ENCODE peak calls at places on chromosomes 1 and 21, in eight cellular contexts. H is RWPE1, G is right lobe of liver, K is uterus, N is cardiac muscle cell, R is left lung, Y is thoracic aorta, M is adrenal gland. O is an unnamed sample.

GRCh38 chr1:162847839-162848453 is 13.0 kb downstream of the CCDC190 start:
- DNase-seq in H (peak), G (peak), K (peak), N (peak), R (peak), Y (peak), M (peak), O (peak)

GRCh38 chr1:94713472-94714141 is 106.5 kb upstream of the SLC44A3 start:
- DNase-seq in H (peak), G (peak), K (peak), N (peak), R (peak), Y (peak), M (peak), O (peak)

GRCh38 chr1:184228558-184228957 is 158.3 kb upstream of the C1orf21 start:
- DNase-seq in H (no peak), G (no peak), K (no peak), N (no peak), R (no peak), Y (no peak), M (no peak), O (no peak)

GRCh38 chr1:53121319-53122172 is 20.9 kb downstream of the SLC1A7 start:
- DNase-seq in H (no peak), G (no peak), K (peak), N (peak), R (no peak), Y (no peak), M (no peak), O (no peak)

GRCh38 chr21:42093991-42094417 is 22.9 kb downstream of the UMODL1 start:
- DNase-seq in H (peak), G (no peak), K (peak), N (peak), R (no peak), Y (peak), M (no peak), O (no peak)

GRCh38 chr1:100767176-100767876 is 47.8 kb downstream of the VCAM1 start:
- DNase-seq in H (no peak), G (no peak), K (no peak), N (no peak), R (no peak), Y (no peak), M (no peak), O (no peak)

GRCh38 chr1:29638281-29638680 is 402.0 kb downstream of the PTPRU start:
- DNase-seq in H (no peak), G (no peak), K (no peak), N (no peak), R (no peak), Y (no peak), M (peak), O (no peak)

GRCh38 chr1:222394224-222394623 is 153.7 kb downstream of the HHIPL2 start:
- DNase-seq in H (no peak), G (no peak), K (no peak), N (no peak), R (no peak), Y (no peak), M (no peak), O (no peak)

GRCh38 chr1:162708286-162708685 is 76.0 kb downstream of the DDR2 start:
- DNase-seq in H (no peak), G (no peak), K (no peak), N (no peak), R (no peak), Y (no peak), M (no peak), O (no peak)

GRCh38 chr1:228935198-228935663 is 200.0 kb downstream of the RHOU start:
- DNase-seq in H (no peak), G (peak), K (no peak), N (no peak), R (no peak), Y (no peak), M (no peak), O (no peak)

GRCh38 chr1:228958121-228958520 is 222.8 kb downstream of the RHOU start:
- DNase-seq in H (no peak), G (no peak), K (no peak), N (peak), R (no peak), Y (no peak), M (no peak), O (no peak)

GRCh38 chr21:44089001-44089911 is 17.9 kb upstream of the PWP2 start:
- DNase-seq in H (no peak), G (peak), K (no peak), N (no peak), R (no peak), Y (no peak), M (peak), O (peak)

GRCh38 chr1:217482356-217483102 is 148.4 kb downstream of the GPATCH2 start:
- DNase-seq in H (peak), G (no peak), K (no peak), N (peak), R (no peak), Y (no peak), M (no peak), O (no peak)

GRCh38 chr1:109279615-109280278 is 3.2 kb downstream of the PSRC1 start:
- DNase-seq in H (no peak), G (no peak), K (no peak), N (peak), R (no peak), Y (no peak), M (no peak), O (no peak)

GRCh38 chr1:109274533-109275476 is 8.1 kb downstream of the PSRC1 start:
- DNase-seq in H (peak), G (peak), K (peak), N (no peak), R (peak), Y (no peak), M (peak), O (peak)

GRCh38 chr1:109280768-109281356 is 2.1 kb downstream of the PSRC1 start:
- DNase-seq in H (no peak), G (no peak), K (no peak), N (no peak), R (no peak), Y (no peak), M (no peak), O (peak)

GRCh38 chr1:109275706-109276345 is 7.1 kb downstream of the PSRC1 start:
- DNase-seq in H (no peak), G (no peak), K (no peak), N (no peak), R (peak), Y (no peak), M (no peak), O (no peak)

GRCh38 chr1:109277434-109278204 is 5.3 kb downstream of the PSRC1 start:
- DNase-seq in H (peak), G (peak), K (peak), N (peak), R (peak), Y (peak), M (peak), O (peak)
- H3K27ac ChIP-seq in H (peak), G (no peak), K (no peak), N (no peak), R (peak), Y (no peak), M (no peak), O (peak)

DNA sequence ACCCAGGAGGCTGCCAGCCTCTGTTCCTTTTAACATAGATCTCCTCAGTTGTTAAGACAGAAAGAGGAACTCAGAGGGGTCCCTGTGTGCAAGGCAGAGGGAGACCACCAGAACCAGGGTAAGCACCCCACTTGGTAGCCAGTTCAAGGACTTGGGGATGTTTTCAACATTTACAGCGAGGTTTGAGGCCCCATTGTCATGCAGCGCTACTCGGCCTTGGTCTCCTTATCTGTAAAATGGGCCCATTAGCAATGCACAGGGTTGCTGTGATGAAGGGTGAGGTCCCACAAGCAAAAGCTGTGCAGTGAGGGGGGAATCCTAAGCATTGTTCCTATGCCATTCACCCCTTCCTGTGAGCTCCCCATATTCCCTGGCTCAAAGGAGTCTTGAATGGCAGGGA is 4.2 kb downstream of the SIM2 start:
- DNase-seq in H (no peak), G (no peak), K (no peak), N (no peak), R (no peak), Y (no peak), M (no peak), O (no peak)
- H3K27ac ChIP-seq in H (peak), G (no peak), K (no peak), N (no peak), R (no peak), Y (no peak), M (no peak), O (no peak)

GRCh38 chr1:8396912-8397406 is 79.0 kb downstream of the SLC45A1 start:
- DNase-seq in H (peak), G (no peak), K (no peak), N (peak), R (no peak), Y (peak), M (no peak), O (no peak)
- H3K27ac ChIP-seq in H (no peak), G (no peak), K (peak), N (peak), R (no peak), Y (peak), M (peak), O (peak)

GRCh38 chr1:61506944-61507343 is 218.0 kb downstream of the TM2D1 start:
- DNase-seq in H (no peak), G (no peak), K (no peak), N (no peak), R (no peak), Y (no peak), M (no peak), O (no peak)
- H3K27ac ChIP-seq in H (no peak), G (no peak), K (no peak), N (no peak), R (no peak), Y (no peak), M (no peak), O (no peak)

GRCh38 chr21:45456836-45457160 is 51.8 kb downstream of the COL18A1 start:
- DNase-seq in H (no peak), G (no peak), K (no peak), N (no peak), R (peak), Y (no peak), M (no peak), O (no peak)

GRCh38 chr21:45456014-45456835 is 51.3 kb downstream of the COL18A1 start:
- DNase-seq in H (no peak), G (peak), K (no peak), N (no peak), R (peak), Y (no peak), M (no peak), O (no peak)

GRCh38 chr21:45454081-45454923 is 49.3 kb downstream of the COL18A1 start:
- DNase-seq in H (no peak), G (peak), K (no peak), N (no peak), R (peak), Y (no peak), M (no peak), O (no peak)

GRCh38 chr21:45454924-45455315 is 50.0 kb downstream of the COL18A1 start:
- DNase-seq in H (no peak), G (peak), K (no peak), N (peak), R (peak), Y (no peak), M (no peak), O (no peak)

GRCh38 chr21:45455321-45456013 is 50.5 kb downstream of the COL18A1 start:
- DNase-seq in H (peak), G (peak), K (no peak), N (peak), R (peak), Y (no peak), M (no peak), O (no peak)
- H3K27ac ChIP-seq in H (peak), G (peak), K (peak), N (peak), R (no peak), Y (peak), M (no peak), O (peak)

GRCh38 chr1:9239622-9240401 is 5.2 kb downstream of the H6PD start:
- DNase-seq in H (no peak), G (peak), K (peak), N (peak), R (peak), Y (no peak), M (peak), O (peak)
- H3K27ac ChIP-seq in H (no peak), G (peak), K (peak), N (no peak), R (peak), Y (peak), M (peak), O (peak)

GRCh38 chr1:204891860-204892259 is 21.2 kb downstream of the NFASC start:
- DNase-seq in H (no peak), G (no peak), K (no peak), N (no peak), R (no peak), Y (no peak), M (no peak), O (no peak)
- H3K27ac ChIP-seq in H (no peak), G (no peak), K (no peak), N (no peak), R (no peak), Y (no peak), M (no peak), O (no peak)

GRCh38 chr1:223718850-223719249 is 6.5 kb downstream of the CAPN2 start:
- DNase-seq in H (no peak), G (no peak), K (no peak), N (no peak), R (no peak), Y (no peak), M (no peak), O (no peak)

GRCh38 chr1:223723351-223723904 is 11.1 kb downstream of the CAPN2 start:
- DNase-seq in H (no peak), G (no peak), K (no peak), N (no peak), R (no peak), Y (no peak), M (no peak), O (no peak)

GRCh38 chr1:223721658-223722606 is 9.6 kb downstream of the CAPN2 start:
- DNase-seq in H (no peak), G (no peak), K (no peak), N (no peak), R (no peak), Y (no peak), M (no peak), O (no peak)

GRCh38 chr1:223717695-223718363 is 5.5 kb downstream of the CAPN2 start:
- DNase-seq in H (no peak), G (no peak), K (no peak), N (no peak), R (no peak), Y (no peak), M (no peak), O (no peak)

GRCh38 chr1:223720987-223721591 is 8.8 kb downstream of the CAPN2 start:
- DNase-seq in H (no peak), G (peak), K (no peak), N (peak), R (no peak), Y (no peak), M (no peak), O (no peak)
- H3K27ac ChIP-seq in H (peak), G (peak), K (peak), N (no peak), R (peak), Y (peak), M (peak), O (peak)

DNA sequence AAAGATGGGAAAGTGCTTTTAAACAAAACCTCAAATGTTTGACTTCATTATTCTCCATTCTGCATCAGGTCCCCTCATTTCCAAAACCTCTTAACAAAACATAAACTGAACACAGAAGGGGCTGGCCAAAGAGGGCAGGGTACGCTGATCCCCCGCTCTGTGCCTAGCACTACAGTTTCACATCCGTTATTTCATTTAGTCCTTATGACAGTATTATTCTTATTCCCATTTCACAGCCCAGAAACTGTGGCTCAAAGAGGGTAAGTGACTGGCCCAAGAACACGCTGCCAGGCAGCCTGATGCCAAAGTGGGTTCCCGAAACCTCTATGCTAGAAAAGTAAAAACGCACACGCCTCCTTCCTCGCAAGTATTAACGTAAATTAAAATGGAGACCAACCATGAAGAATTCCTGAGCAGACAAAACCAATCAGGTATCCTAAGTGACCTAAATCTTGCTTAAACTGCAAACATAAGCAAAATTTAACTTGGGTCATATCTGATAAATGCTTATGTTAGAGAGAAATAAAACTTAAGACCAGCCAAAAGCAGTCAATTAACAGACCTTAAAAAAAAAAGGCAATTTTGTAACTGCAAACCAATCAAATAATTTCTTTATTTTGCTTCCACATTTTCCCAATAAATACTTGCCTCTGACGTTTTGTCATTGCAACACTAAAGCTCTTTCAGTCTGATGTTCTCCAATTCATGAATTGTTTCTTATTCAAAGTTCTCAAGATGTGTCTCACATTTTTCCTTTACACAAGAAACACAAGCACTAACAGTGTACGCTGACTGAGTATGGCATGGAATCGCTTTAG is 702 bp downstream of the CASP9 start:
- DNase-seq in H (no peak), G (no peak), K (no peak), N (peak), R (no peak), Y (no peak), M (peak), O (no peak)
- H3K27ac ChIP-seq in H (peak), G (peak), K (peak), N (peak), R (peak), Y (peak), M (peak), O (peak)